ENCODE peak calls at places on chromosomes 2 and 18, in seven cellular contexts. G is HepG2, Z is breast epithelium, Y is SK-N-MC, X is prostate gland, T is GM23338, F is transverse colon. J is an unnamed sample.

GRCh38 chr2:73075477-73076373 is 4.2 kb upstream of the SFXN5 start:
- DNase-seq in G (no peak), Z (peak; percentile 26), Y (no peak), X (no peak), T (no peak), F (no peak), J (no peak)

GRCh38 chr18:11887305-11888262 is 20.5 kb downstream of the MPPE1 start:
- DNase-seq in G (peak; percentile 60), Z (no peak), Y (no peak), X (no peak), T (no peak), F (peak; percentile 39), J (no peak)

GRCh38 chr18:23822590-23823385 is 133.5 kb downstream of the LAMA3 start:
- DNase-seq in G (no peak), Z (no peak), Y (no peak), X (no peak), T (peak; percentile 43), F (no peak), J (no peak)

GRCh38 chr18:73924836-73925235 is 222.8 kb downstream of the FBXO15 start:
- DNase-seq in G (no peak), Z (no peak), Y (no peak), X (no peak), T (no peak), F (no peak), J (no peak)

GRCh38 chr2:119196301-119197124 is 27.1 kb upstream of the STEAP3 start:
- DNase-seq in G (no peak), Z (no peak), Y (no peak), X (no peak), T (peak; percentile 75), F (no peak), J (no peak)

GRCh38 chr2:74267068-74267467 is 68.7 kb downstream of the MTHFD2 start:
- DNase-seq in G (peak; percentile 57), Z (no peak), Y (no peak), X (no peak), T (peak; percentile 60), F (peak; percentile 79), J (peak; percentile 45)

GRCh38 chr18:46322411-46322891 is 218.3 kb downstream of the HAUS1 start:
- DNase-seq in G (no peak), Z (no peak), Y (no peak), X (no peak), T (no peak), F (no peak), J (no peak)

GRCh38 chr2:31384351-31384750 is 30.2 kb downstream of the XDH start:
- DNase-seq in G (no peak), Z (peak; percentile 81), Y (no peak), X (no peak), T (no peak), F (no peak), J (no peak)

GRCh38 chr2:123894167-123894566 is 130.9 kb upstream of the CNTNAP5 start:
- DNase-seq in G (no peak), Z (no peak), Y (no peak), X (no peak), T (no peak), F (no peak), J (no peak)

GRCh38 chr2:150710916-150711315 is 223.4 kb upstream of the RND3 start:
- DNase-seq in G (no peak), Z (no peak), Y (no peak), X (no peak), T (no peak), F (no peak), J (no peak)

GRCh38 chr2:205780645-205781044 is 98.3 kb downstream of the NRP2 start:
- DNase-seq in G (no peak), Z (no peak), Y (no peak), X (no peak), T (no peak), F (no peak), J (no peak)

GRCh38 chr2:229715895-229716507 is 1.6 kb upstream of the DNER start:
- DNase-seq in G (peak; percentile 34), Z (no peak), Y (no peak), X (no peak), T (peak; percentile 83), F (peak; percentile 9), J (no peak)

GRCh38 chr2:20620271-20620681 is 30.6 kb downstream of the HS1BP3 start:
- DNase-seq in G (no peak), Z (no peak), Y (no peak), X (no peak), T (no peak), F (peak; percentile 5), J (no peak)

GRCh38 chr2:37582911-37583310 is 88.5 kb downstream of the CDC42EP3 start:
- DNase-seq in G (no peak), Z (no peak), Y (no peak), X (no peak), T (no peak), F (no peak), J (no peak)

GRCh38 chr2:173657996-173658717 is 303.5 kb downstream of the CDCA7 start:
- DNase-seq in G (peak; percentile 26), Z (no peak), Y (no peak), X (no peak), T (no peak), F (no peak), J (no peak)

GRCh38 chr18:56085561-56085960 is 497.6 kb upstream of the TCF4 start:
- DNase-seq in G (no peak), Z (no peak), Y (no peak), X (no peak), T (no peak), F (peak; percentile 9), J (no peak)

GRCh38 chr2:230060672-230061293 is 7.9 kb downstream of the SLC16A14 start:
- DNase-seq in G (no peak), Z (no peak), Y (no peak), X (no peak), T (no peak), F (no peak), J (no peak)

GRCh38 chr2:64750001-64750816 is 96.5 kb upstream of the SERTAD2 start:
- DNase-seq in G (no peak), Z (peak; percentile 55), Y (peak; percentile 34), X (peak; percentile 61), T (peak; percentile 35), F (peak; percentile 68), J (no peak)

GRCh38 chr2:216732334-216732733 is 37.0 kb upstream of the IGFBP5 start:
- DNase-seq in G (no peak), Z (no peak), Y (no peak), X (no peak), T (no peak), F (no peak), J (no peak)

GRCh38 chr2:227853204-227853629 is 18.2 kb upstream of the DAW1 start:
- DNase-seq in G (no peak), Z (peak; percentile 79), Y (no peak), X (no peak), T (no peak), F (no peak), J (no peak)

GRCh38 chr2:220894069-220894468 is 678.0 kb downstream of the EPHA4 start:
- DNase-seq in G (no peak), Z (no peak), Y (no peak), X (no peak), T (no peak), F (no peak), J (no peak)

GRCh38 chr2:66582975-66583842 is 148.3 kb downstream of the MEIS1 start:
- DNase-seq in G (no peak), Z (no peak), Y (no peak), X (no peak), T (peak; percentile 49), F (no peak), J (no peak)

GRCh38 chr2:62467100-62467474 is 38.9 kb downstream of the TMEM17 start:
- DNase-seq in G (peak; percentile 58), Z (no peak), Y (no peak), X (no peak), T (no peak), F (no peak), J (no peak)

GRCh38 chr2:241258505-241259160 is 56.8 kb downstream of the HDLBP start:
- DNase-seq in G (no peak), Z (no peak), Y (no peak), X (no peak), T (no peak), F (no peak), J (no peak)
- TF ChIP-seq POLR2AphosphoS5 in G (no peak), Z (no peak), Y (no peak), X (no peak), T (no peak), F (no peak), J (no peak)

GRCh38 chr2:202017940-202018339 is 15.7 kb upstream of the FZD7 start:
- DNase-seq in G (no peak), Z (no peak), Y (no peak), X (no peak), T (no peak), F (no peak), J (no peak)

GRCh38 chr2:202022755-202023154 is 10.9 kb upstream of the FZD7 start:
- DNase-seq in G (no peak), Z (no peak), Y (no peak), X (no peak), T (no peak), F (no peak), J (no peak)

GRCh38 chr2:202018950-202019349 is 14.7 kb upstream of the FZD7 start:
- DNase-seq in G (no peak), Z (no peak), Y (no peak), X (no peak), T (no peak), F (no peak), J (no peak)

GRCh38 chr2:202016579-202017227 is 17.0 kb upstream of the FZD7 start:
- DNase-seq in G (no peak), Z (peak; percentile 52), Y (no peak), X (peak; percentile 62), T (no peak), F (no peak), J (no peak)

DNA sequence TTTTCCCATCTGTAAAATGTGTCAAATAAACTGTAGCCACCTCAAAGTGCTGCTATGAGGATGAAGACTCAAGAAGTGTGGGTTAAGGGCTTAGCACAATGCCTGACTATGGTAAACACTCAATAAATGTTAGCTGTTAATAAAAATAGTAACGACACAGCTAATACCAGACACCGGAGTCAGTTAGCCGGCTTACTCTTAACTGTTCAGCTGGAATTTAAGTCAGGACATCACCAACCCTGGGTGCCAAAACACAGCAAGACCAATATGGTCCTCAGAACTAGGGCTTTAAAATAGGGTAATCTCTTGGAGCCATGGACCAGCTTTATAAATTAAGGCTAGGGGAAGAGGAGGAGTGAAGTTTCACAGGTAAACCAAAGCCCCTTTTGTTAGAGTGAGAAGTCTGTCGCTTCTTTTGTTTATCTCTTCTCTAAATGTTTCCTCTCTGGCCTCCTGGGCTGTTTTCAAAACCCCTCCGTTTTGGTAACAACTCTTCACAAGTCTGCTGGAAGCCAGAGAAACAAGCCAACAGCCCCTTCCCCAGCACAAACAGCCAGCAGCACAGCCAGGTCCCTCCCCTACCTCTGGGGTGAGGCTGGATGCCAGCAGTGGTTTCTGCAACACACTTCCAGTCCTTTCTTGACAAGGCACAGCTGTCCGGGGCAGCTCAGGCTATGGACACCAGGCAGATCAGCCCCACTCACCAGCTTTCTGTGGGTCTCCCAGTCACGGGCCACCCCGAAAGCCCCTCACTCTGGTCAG is 13.8 kb upstream of the FZD7 start:
- DNase-seq in G (no peak), Z (no peak), Y (no peak), X (no peak), T (no peak), F (no peak), J (no peak)
- TF ChIP-seq POLR2AphosphoS5 in G (no peak), Z (no peak), Y (no peak), X (no peak), T (no peak), F (no peak), J (no peak)

GRCh38 chr18:61583548-61583947 is 250.3 kb downstream of the CDH20 start:
- DNase-seq in G (no peak), Z (no peak), Y (no peak), X (no peak), T (no peak), F (no peak), J (no peak)
- TF ChIP-seq POLR2AphosphoS5 in G (no peak), Z (no peak), Y (no peak), X (no peak), T (no peak), F (no peak), J (no peak)

GRCh38 chr2:28224648-28225471 is 167.8 kb upstream of the FOSL2 start:
- DNase-seq in G (no peak), Z (no peak), Y (peak; percentile 37), X (peak; percentile 10), T (no peak), F (no peak), J (no peak)
- TF ChIP-seq POLR2AphosphoS5 in G (no peak), Z (no peak), Y (no peak), X (no peak), T (no peak), F (no peak), J (no peak)

J was measured in GM12891.